ENCODE peak calls at places on chromosomes 5 and 9, in four cellular contexts. One of them, this sample, is unnamed.

GRCh38 chr5:106094128-106094726 is 1576.5 kb downstream of the EFNA5 start:
- DNase-seq in heart left ventricle: no peak
- DNase-seq in Caco-2: no peak
- DNase-seq in HCT116: no peak
- DNase-seq in this sample: no peak

GRCh38 chr5:131068893-131069643 is 96.0 kb downstream of the HINT1 start:
- DNase-seq in heart left ventricle: no peak
- DNase-seq in Caco-2: no peak
- DNase-seq in HCT116: no peak
- DNase-seq in this sample: no peak

GRCh38 chr9:127047971-127048370 is 74.5 kb downstream of the ANGPTL2 start:
- DNase-seq in heart left ventricle: no peak
- DNase-seq in Caco-2: no peak
- DNase-seq in HCT116: no peak
- DNase-seq in this sample: no peak

GRCh38 chr5:64869419-64869818 is 100.7 kb downstream of the CWC27 start:
- DNase-seq in heart left ventricle: no peak
- DNase-seq in Caco-2: no peak
- DNase-seq in HCT116: peak; percentile 12
- DNase-seq in this sample: no peak

GRCh38 chr9:35996358-35996970 is 38.5 kb upstream of the OR2S2 start:
- DNase-seq in heart left ventricle: peak; percentile 47
- DNase-seq in Caco-2: no peak
- DNase-seq in HCT116: no peak
- DNase-seq in this sample: no peak

GRCh38 chr5:62043289-62044274 is 262.4 kb upstream of the KIF2A start:
- DNase-seq in heart left ventricle: no peak
- DNase-seq in Caco-2: no peak
- DNase-seq in HCT116: no peak
- DNase-seq in this sample: peak; percentile 57

GRCh38 chr5:172800088-172800551 is 29.1 kb upstream of the DUSP1 start:
- DNase-seq in heart left ventricle: peak; percentile 52
- DNase-seq in Caco-2: peak; percentile 31
- DNase-seq in HCT116: no peak
- DNase-seq in this sample: no peak

GRCh38 chr5:143214890-143215289 is 188.6 kb downstream of the NR3C1 start:
- DNase-seq in heart left ventricle: no peak
- DNase-seq in Caco-2: no peak
- DNase-seq in HCT116: no peak
- DNase-seq in this sample: no peak

GRCh38 chr9:130263601-130264413 is 1.8 kb upstream of the HMCN2 start:
- DNase-seq in heart left ventricle: no peak
- DNase-seq in Caco-2: no peak
- DNase-seq in HCT116: peak; percentile 10
- DNase-seq in this sample: no peak

GRCh38 chr9:114849450-114849849 is 43.6 kb upstream of the TNFSF15 start:
- DNase-seq in heart left ventricle: no peak
- DNase-seq in Caco-2: no peak
- DNase-seq in HCT116: no peak
- DNase-seq in this sample: no peak

GRCh38 chr9:114486205-114486963 is 18.9 kb downstream of the WHRN start:
- DNase-seq in heart left ventricle: no peak
- DNase-seq in Caco-2: no peak
- DNase-seq in HCT116: no peak
- DNase-seq in this sample: no peak

GRCh38 chr5:179178016-179178575 is 117.9 kb downstream of the ZNF354C start:
- DNase-seq in heart left ventricle: no peak
- DNase-seq in Caco-2: no peak
- DNase-seq in HCT116: no peak
- DNase-seq in this sample: no peak

GRCh38 chr5:57383093-57383861 is 99.3 kb downstream of the ACTBL2 start:
- DNase-seq in heart left ventricle: no peak
- DNase-seq in Caco-2: peak; percentile 79
- DNase-seq in HCT116: peak; percentile 92
- DNase-seq in this sample: no peak

GRCh38 chr5:74974451-74975089 is 77.8 kb downstream of the GCNT4 start:
- DNase-seq in heart left ventricle: no peak
- DNase-seq in Caco-2: no peak
- DNase-seq in HCT116: no peak
- DNase-seq in this sample: no peak

GRCh38 chr9:69499959-69500358 is 172.2 kb downstream of the APBA1 start:
- DNase-seq in heart left ventricle: no peak
- DNase-seq in Caco-2: no peak
- DNase-seq in HCT116: no peak
- DNase-seq in this sample: no peak

GRCh38 chr9:69498430-69498829 is 173.4 kb downstream of the ENTREP1 start:
- DNase-seq in heart left ventricle: no peak
- DNase-seq in Caco-2: no peak
- DNase-seq in HCT116: no peak
- DNase-seq in this sample: no peak

GRCh38 chr9:69500925-69501324 is 171.2 kb downstream of the APBA1 start:
- DNase-seq in heart left ventricle: no peak
- DNase-seq in Caco-2: no peak
- DNase-seq in HCT116: no peak
- DNase-seq in this sample: no peak

GRCh38 chr9:69497816-69498215 is 172.8 kb downstream of the ENTREP1 start:
- DNase-seq in heart left ventricle: no peak
- DNase-seq in Caco-2: no peak
- DNase-seq in HCT116: no peak
- DNase-seq in this sample: no peak

DNA sequence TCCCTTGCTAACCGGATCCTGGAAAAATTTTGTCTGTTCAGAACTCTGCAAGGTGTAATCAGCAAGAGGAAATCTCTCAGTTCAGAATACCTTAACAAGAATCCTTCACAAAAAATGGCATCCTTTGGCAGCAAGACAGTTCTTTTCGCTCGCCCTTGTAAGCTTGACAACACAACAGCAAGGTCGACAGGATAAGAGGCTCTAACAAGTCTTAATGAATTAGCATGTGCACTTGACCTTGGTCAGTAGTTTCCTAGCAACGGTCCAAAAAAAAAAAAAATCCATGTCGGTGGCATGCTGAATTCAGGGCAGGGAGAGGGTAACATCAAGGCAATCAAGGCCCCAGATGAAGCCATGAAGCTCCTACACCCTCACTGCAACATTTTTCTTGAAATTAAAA is 172.8 kb downstream of the APBA1 start:
- DNase-seq in heart left ventricle: no peak
- DNase-seq in Caco-2: no peak
- DNase-seq in HCT116: no peak
- DNase-seq in this sample: no peak
- H3K27me3 ChIP-seq in heart left ventricle: no peaks in the 10 kb centered on the region
- H3K27me3 ChIP-seq in Caco-2: no peaks in the 10 kb centered on the region
- H3K27me3 ChIP-seq in HCT116: peaks cover 36% of the 10 kb centered on the region
- H3K27me3 ChIP-seq in this sample: no peaks in the 10 kb centered on the region

DNA sequence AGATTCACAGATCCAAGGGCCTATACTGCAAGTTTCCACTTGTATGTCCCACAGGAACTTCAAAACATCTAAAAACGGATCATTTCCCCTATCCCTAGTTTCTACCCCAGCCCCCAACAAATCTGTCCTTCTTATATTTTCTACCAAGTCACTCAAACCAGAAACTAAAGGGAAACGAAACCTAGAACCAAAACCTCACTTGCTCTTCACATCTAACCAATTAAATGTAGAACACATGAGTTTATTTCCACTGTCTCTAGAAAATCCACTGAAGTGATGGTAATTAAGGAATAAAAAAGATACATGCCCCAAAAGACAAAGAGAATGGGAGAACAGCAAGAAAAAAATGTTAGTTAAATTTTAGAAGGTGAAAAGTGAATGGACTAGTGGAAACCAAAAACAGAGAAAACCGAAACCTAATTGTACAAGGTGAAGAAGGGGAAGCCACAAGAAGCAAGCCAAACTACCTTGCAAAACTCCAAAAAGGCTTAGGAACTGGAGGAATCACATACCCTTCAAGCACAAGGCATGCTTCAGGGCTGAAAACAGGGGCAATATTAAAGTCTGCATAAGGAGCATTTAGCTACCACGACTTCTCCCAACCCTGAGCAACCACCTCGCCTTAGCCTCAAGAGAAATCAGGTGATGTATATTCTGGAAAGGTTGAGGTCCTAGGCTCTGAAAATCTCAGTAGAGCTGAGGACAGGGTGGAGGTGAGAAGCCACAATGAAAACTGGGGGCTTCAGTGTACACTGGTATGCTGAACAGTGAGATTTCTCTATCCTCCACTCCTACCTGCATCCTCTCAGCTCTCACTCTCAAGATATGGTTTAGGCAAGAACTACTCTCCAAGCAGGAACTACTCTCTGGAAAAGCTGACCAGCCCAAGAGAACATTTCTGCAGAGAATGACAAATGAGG is 11.1 kb downstream of the SMU1 start:
- DNase-seq in heart left ventricle: no peak
- DNase-seq in Caco-2: no peak
- DNase-seq in HCT116: no peak
- DNase-seq in this sample: no peak
- H3K4me3 ChIP-seq in heart left ventricle: no peak overlapping the region
- H3K4me3 ChIP-seq in Caco-2: no peak overlapping the region
- H3K4me3 ChIP-seq in HCT116: no peak overlapping the region
- H3K4me3 ChIP-seq in this sample: no peak overlapping the region

GRCh38 chr5:95727764-95728191 is 3.4 kb upstream of the RHOBTB3 start:
- DNase-seq in heart left ventricle: no peak
- DNase-seq in Caco-2: peak; percentile 61
- DNase-seq in HCT116: no peak
- DNase-seq in this sample: no peak

GRCh38 chr5:95730011-95730700 is 980 bp upstream of the RHOBTB3 start:
- DNase-seq in heart left ventricle: no peak
- DNase-seq in Caco-2: no peak
- DNase-seq in HCT116: no peak
- DNase-seq in this sample: no peak

GRCh38 chr5:95729115-95730010 is 1.8 kb upstream of the RHOBTB3 start:
- DNase-seq in heart left ventricle: no peak
- DNase-seq in Caco-2: no peak
- DNase-seq in HCT116: no peak
- DNase-seq in this sample: no peak

GRCh38 chr5:95726811-95727763 is 4.0 kb upstream of the RHOBTB3 start:
- DNase-seq in heart left ventricle: no peak
- DNase-seq in Caco-2: no peak
- DNase-seq in HCT116: no peak
- DNase-seq in this sample: no peak

DNA sequence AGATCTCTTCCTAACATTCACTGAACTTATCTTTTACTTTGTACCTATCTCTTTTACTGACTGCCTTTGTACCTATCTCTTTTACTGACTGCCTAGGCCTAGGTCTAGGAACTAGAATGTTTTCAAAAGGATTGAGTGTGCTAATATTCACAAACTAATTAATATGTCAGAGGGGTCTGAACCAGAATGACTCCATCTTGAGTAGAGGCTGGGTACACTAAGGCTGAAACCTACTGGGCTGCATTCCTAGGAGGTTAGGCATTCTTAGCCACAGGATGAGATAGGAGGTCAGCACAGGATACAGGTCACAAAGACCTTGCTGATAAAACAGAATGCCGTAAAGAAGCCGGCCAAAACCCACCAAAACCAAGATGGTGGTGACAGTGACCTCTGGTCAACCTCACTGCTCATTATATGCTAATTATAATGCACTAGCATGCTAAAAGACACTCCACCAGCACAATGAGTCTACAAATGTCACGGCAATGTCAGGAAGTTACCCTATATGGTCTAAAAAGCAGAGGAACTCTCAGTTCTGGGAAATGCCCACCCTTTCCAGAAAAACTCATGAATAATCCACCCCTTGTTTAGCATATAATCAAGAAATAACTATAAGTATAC is 2.5 kb upstream of the RHOBTB3 start:
- DNase-seq in heart left ventricle: no peak
- DNase-seq in Caco-2: peak; percentile 89
- DNase-seq in HCT116: no peak
- DNase-seq in this sample: no peak
- H3K27me3 ChIP-seq in heart left ventricle: no peaks in the 10 kb centered on the region
- H3K27me3 ChIP-seq in Caco-2: no peaks in the 10 kb centered on the region
- H3K27me3 ChIP-seq in HCT116: no peaks in the 10 kb centered on the region
- H3K27me3 ChIP-seq in this sample: peaks cover 9% of the 10 kb centered on the region

GRCh38 chr5:125274938-125275759 is 528.7 kb upstream of the ZNF608 start:
- DNase-seq in heart left ventricle: no peak
- DNase-seq in Caco-2: no peak
- DNase-seq in HCT116: no peak
- DNase-seq in this sample: no peak
- H3K4me3 ChIP-seq in heart left ventricle: no peak overlapping the region
- H3K4me3 ChIP-seq in Caco-2: no peak overlapping the region
- H3K4me3 ChIP-seq in HCT116: no peak overlapping the region
- H3K4me3 ChIP-seq in this sample: no peak overlapping the region

GRCh38 chr5:174624754-174625506 is 99.5 kb upstream of the MSX2 start:
- DNase-seq in heart left ventricle: no peak
- DNase-seq in Caco-2: peak; percentile 56
- DNase-seq in HCT116: no peak
- DNase-seq in this sample: no peak

GRCh38 chr5:174623018-174623417 is 101.4 kb upstream of the MSX2 start:
- DNase-seq in heart left ventricle: no peak
- DNase-seq in Caco-2: no peak
- DNase-seq in HCT116: no peak
- DNase-seq in this sample: no peak

GRCh38 chr5:174623438-174624019 is 100.9 kb upstream of the MSX2 start:
- DNase-seq in heart left ventricle: no peak
- DNase-seq in Caco-2: no peak
- DNase-seq in HCT116: no peak
- DNase-seq in this sample: no peak

GRCh38 chr5:174625591-174626365 is 98.6 kb upstream of the MSX2 start:
- DNase-seq in heart left ventricle: no peak
- DNase-seq in Caco-2: no peak
- DNase-seq in HCT116: no peak
- DNase-seq in this sample: no peak

GRCh38 chr5:174626521-174626920 is 97.9 kb upstream of the MSX2 start:
- DNase-seq in heart left ventricle: no peak
- DNase-seq in Caco-2: no peak
- DNase-seq in HCT116: no peak
- DNase-seq in this sample: no peak
- H3K27me3 ChIP-seq in heart left ventricle: peaks cover 3% of the 10 kb centered on the region
- H3K27me3 ChIP-seq in Caco-2: no peaks in the 10 kb centered on the region
- H3K27me3 ChIP-seq in HCT116: no peaks in the 10 kb centered on the region
- H3K27me3 ChIP-seq in this sample: no peaks in the 10 kb centered on the region

GRCh38 chr5:6733411-6734242 is 20.4 kb downstream of the TENT4A start:
- DNase-seq in heart left ventricle: no peak
- DNase-seq in Caco-2: no peak
- DNase-seq in HCT116: no peak
- DNase-seq in this sample: no peak
- H3K4me3 ChIP-seq in heart left ventricle: no peak overlapping the region
- H3K4me3 ChIP-seq in Caco-2: no peak overlapping the region
- H3K4me3 ChIP-seq in HCT116: no peak overlapping the region
- H3K4me3 ChIP-seq in this sample: no peak overlapping the region

DNA sequence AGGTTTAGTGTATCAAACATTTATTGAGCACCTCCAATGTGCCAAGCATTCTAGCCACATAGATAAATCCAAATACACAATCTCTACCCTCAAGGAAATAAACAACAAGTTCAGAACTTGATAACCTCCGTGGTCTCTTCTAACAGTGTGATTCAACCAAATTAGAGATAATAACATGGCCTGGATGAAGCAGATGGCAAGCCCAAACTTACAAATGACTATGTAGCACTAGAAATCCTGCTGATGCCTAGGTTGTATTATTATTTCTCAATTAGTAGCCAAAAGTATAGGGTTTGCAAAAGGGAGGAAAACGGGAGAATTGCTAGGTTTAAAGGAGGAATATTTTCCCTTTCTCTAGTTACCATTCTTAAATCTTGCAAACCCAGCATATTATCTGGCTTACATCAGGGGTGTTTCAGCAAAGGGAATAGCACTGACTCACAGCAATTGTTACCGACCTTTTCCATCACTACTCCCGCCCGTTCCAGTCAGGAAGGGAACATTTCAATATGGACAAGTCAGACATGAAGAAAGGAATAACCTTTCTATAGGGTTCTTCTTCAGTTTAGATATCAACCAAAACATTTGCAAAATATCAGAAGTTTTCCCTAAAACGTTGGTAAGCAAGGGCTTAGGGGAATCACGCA is 2.3 kb downstream of the DPYSL3 start:
- DNase-seq in heart left ventricle: no peak
- DNase-seq in Caco-2: no peak
- DNase-seq in HCT116: no peak
- DNase-seq in this sample: no peak
- H3K27me3 ChIP-seq in heart left ventricle: no peaks in the 10 kb centered on the region
- H3K27me3 ChIP-seq in Caco-2: no peaks in the 10 kb centered on the region
- H3K27me3 ChIP-seq in HCT116: no peaks in the 10 kb centered on the region
- H3K27me3 ChIP-seq in this sample: peaks cover 3% of the 10 kb centered on the region